ENCODE peak calls at places on chromosomes 16 and 17, in nine cellular contexts. I is activated T-cell treated with anti-CD3 and anti-CD28 coated beads for 1 hour; T is cardiac muscle cell; R is heart right ventricle; J is lung microvascular endothelial cell; W is activated CD8-positive, alpha-beta memory T cell treated with anti-CD3 and anti-CD28 coated beads, Interleukin-2, amount 50 U/mL, for 4 hours; N is NCI-H1048; C is CD4-positive, alpha-beta memory T cell; F is anterior cingulate cortex. G is an unnamed sample.

GRCh38 chr16:23079683-23080221 is 69.5 kb downstream of the USP31 start:
- DNase-seq in I (no peak), T (no peak), R (no peak), J (peak; percentile 59), W (no peak), N (no peak), C (no peak), F (no peak), G (no peak)

GRCh38 chr17:38451840-38452529 is 23.7 kb downstream of the ARHGAP23 start:
- DNase-seq in I (no peak), T (peak; percentile 97), R (no peak), J (peak; percentile 91), W (no peak), N (no peak), C (no peak), F (peak; percentile 43), G (peak; percentile 77)

GRCh38 chr16:87441886-87442580 is 49.9 kb downstream of the MAP1LC3B start:
- DNase-seq in I (no peak), T (no peak), R (no peak), J (no peak), W (no peak), N (no peak), C (no peak), F (no peak), G (peak; percentile 36)

GRCh38 chr17:12522743-12523181 is 142.9 kb upstream of the MYOCD start:
- DNase-seq in I (no peak), T (peak; percentile 18), R (no peak), J (no peak), W (no peak), N (peak; percentile 34), C (no peak), F (no peak), G (peak; percentile 34)

GRCh38 chr17:82392967-82393366 is 21.4 kb downstream of the UTS2R start:
- DNase-seq in I (no peak), T (no peak), R (no peak), J (no peak), W (no peak), N (no peak), C (no peak), F (no peak), G (no peak)

GRCh38 chr16:84461029-84461415 is 43.4 kb downstream of the MEAK7 start:
- DNase-seq in I (no peak), T (no peak), R (no peak), J (peak; percentile 4), W (no peak), N (no peak), C (no peak), F (no peak), G (no peak)

GRCh38 chr17:45742251-45742650 is 41.9 kb upstream of the CRHR1 start:
- DNase-seq in I (no peak), T (no peak), R (no peak), J (no peak), W (no peak), N (no peak), C (no peak), F (no peak), G (no peak)

GRCh38 chr16:27127293-27127692 is 60.6 kb downstream of the C16orf82 start:
- DNase-seq in I (no peak), T (no peak), R (no peak), J (no peak), W (no peak), N (no peak), C (no peak), F (no peak), G (no peak)

GRCh38 chr16:30655815-30656347 is 2.4 kb upstream of the FBRS start:
- DNase-seq in I (no peak), T (no peak), R (no peak), J (no peak), W (no peak), N (no peak), C (no peak), F (no peak), G (no peak)

GRCh38 chr17:21213491-21214014 is 408 bp downstream of the TMEM11 start:
- DNase-seq in I (no peak), T (peak; percentile 39), R (no peak), J (peak; percentile 53), W (no peak), N (no peak), C (no peak), F (no peak), G (peak; percentile 27)

GRCh38 chr16:83928341-83929055 is 24.5 kb upstream of the OSGIN1 start:
- DNase-seq in I (no peak), T (peak; percentile 76), R (no peak), J (no peak), W (no peak), N (no peak), C (no peak), F (no peak), G (no peak)

GRCh38 chr16:47578573-47578972 is 117.4 kb downstream of the PHKB start:
- DNase-seq in I (no peak), T (no peak), R (no peak), J (no peak), W (no peak), N (no peak), C (no peak), F (no peak), G (no peak)

GRCh38 chr17:27760069-27760885 is 40.1 kb downstream of the NOS2 start:
- DNase-seq in I (peak; percentile 66), T (peak; percentile 48), R (peak; percentile 75), J (peak; percentile 58), W (peak; percentile 74), N (no peak), C (peak; percentile 40), F (peak; percentile 25), G (peak; percentile 55)

GRCh38 chr17:39979021-39979660 is 1.5 kb upstream of the PSMD3 start:
- DNase-seq in I (no peak), T (peak; percentile 71), R (no peak), J (no peak), W (no peak), N (no peak), C (no peak), F (no peak), G (no peak)

GRCh38 chr16:72989203-72989991 is 58.5 kb downstream of the ZFHX3 start:
- DNase-seq in I (no peak), T (peak; percentile 80), R (no peak), J (peak; percentile 24), W (no peak), N (no peak), C (no peak), F (no peak), G (peak; percentile 58)

GRCh38 chr17:9839433-9839832 is 13.7 kb downstream of the GLP2R start:
- DNase-seq in I (no peak), T (peak; percentile 38), R (no peak), J (no peak), W (no peak), N (no peak), C (no peak), F (no peak), G (no peak)

GRCh38 chr16:85376292-85377095 is 236.6 kb upstream of the GSE1 start:
- DNase-seq in I (no peak), T (no peak), R (peak; percentile 72), J (no peak), W (no peak), N (no peak), C (no peak), F (peak; percentile 60), G (no peak)

GRCh38 chr16:81521141-81521626 is 76.6 kb downstream of the CMIP start:
- DNase-seq in I (peak; percentile 58), T (no peak), R (no peak), J (peak; percentile 29), W (peak; percentile 71), N (no peak), C (peak; percentile 87), F (peak; percentile 13), G (no peak)

GRCh38 chr16:13390093-13390985 is 488.9 kb downstream of the SHISA9 start:
- DNase-seq in I (no peak), T (no peak), R (no peak), J (no peak), W (no peak), N (no peak), C (no peak), F (no peak), G (no peak)

GRCh38 chr16:28491080-28491969 is 549 bp downstream of the CLN3 start:
- DNase-seq in I (peak; percentile 11), T (peak; percentile 12), R (peak; percentile 45), J (peak; percentile 36), W (peak; percentile 27), N (no peak), C (peak; percentile 16), F (peak; percentile 43), G (peak; percentile 22)

GRCh38 chr17:62657664-62658063 is 30.2 kb downstream of the MRC2 start:
- DNase-seq in I (no peak), T (no peak), R (no peak), J (no peak), W (no peak), N (no peak), C (no peak), F (no peak), G (no peak)

GRCh38 chr17:2337811-2338657 is 733 bp downstream of the SGSM2 start:
- DNase-seq in I (no peak), T (peak; percentile 62), R (peak; percentile 70), J (peak; percentile 71), W (peak; percentile 52), N (no peak), C (peak; percentile 51), F (peak; percentile 14), G (peak; percentile 77)

GRCh38 chr16:54455021-54455725 is 168.6 kb upstream of the IRX3 start:
- DNase-seq in I (no peak), T (no peak), R (no peak), J (no peak), W (no peak), N (no peak), C (no peak), F (no peak), G (peak; percentile 93)

GRCh38 chr17:47850373-47850691 is 631 bp downstream of the SP6 start:
- DNase-seq in I (no peak), T (no peak), R (no peak), J (no peak), W (no peak), N (no peak), C (no peak), F (no peak), G (no peak)